ENCODE peak calls at places on chromosomes 3 and 15, in four cellular contexts. One of them, this sample, is unnamed.

GRCh38 chr15:61871926-61872522 is 188.2 kb downstream of the VPS13C start:
- DNase-seq in K562: peak
- DNase-seq in GM12878: no peak
- DNase-seq in HepG2: peak
- DNase-seq in this sample: peak

GRCh38 chr3:19662516-19662915 is 271.5 kb downstream of the EFHB start:
- DNase-seq in GM12878: no peak
- DNase-seq in K562: no peak
- DNase-seq in HepG2: no peak
- DNase-seq in this sample: no peak

GRCh38 chr3:186785517-186786018 is 2.2 kb downstream of the EIF4A2 start:
- DNase-seq in HepG2: no peak
- DNase-seq in GM12878: no peak
- DNase-seq in K562: no peak
- DNase-seq in this sample: no peak

GRCh38 chr3:132253262-132253878 is 63.8 kb upstream of the ACP3 start:
- DNase-seq in GM12878: no peak
- DNase-seq in HepG2: peak
- DNase-seq in K562: peak
- DNase-seq in this sample: peak

GRCh38 chr3:143078883-143079282 is 40.7 kb upstream of the CHST2 start:
- DNase-seq in HepG2: no peak
- DNase-seq in GM12878: no peak
- DNase-seq in K562: no peak
- DNase-seq in this sample: no peak

GRCh38 chr3:121627622-121628021 is 33.1 kb downstream of the HCLS1 start:
- DNase-seq in GM12878: no peak
- DNase-seq in K562: no peak
- DNase-seq in HepG2: no peak
- DNase-seq in this sample: no peak

GRCh38 chr3:195352895-195353488 is 82.0 kb upstream of the XXYLT1 start:
- DNase-seq in K562: peak
- DNase-seq in GM12878: no peak
- DNase-seq in HepG2: peak
- DNase-seq in this sample: no peak

GRCh38 chr3:115279939-115280338 is 132.9 kb upstream of the ZBTB20 start:
- DNase-seq in K562: no peak
- DNase-seq in GM12878: no peak
- DNase-seq in HepG2: no peak
- DNase-seq in this sample: no peak

GRCh38 chr3:119326976-119327375 is 32.8 kb downstream of the ARHGAP31 start:
- DNase-seq in HepG2: no peak
- DNase-seq in GM12878: no peak
- DNase-seq in K562: no peak
- DNase-seq in this sample: no peak

GRCh38 chr3:42080452-42080872 is 10.7 kb upstream of the TRAK1 start:
- DNase-seq in K562: no peak
- DNase-seq in HepG2: peak
- DNase-seq in GM12878: peak
- DNase-seq in this sample: no peak

GRCh38 chr3:117477214-117477755 is 767.7 kb downstream of the TUSC7 start:
- DNase-seq in HepG2: no peak
- DNase-seq in GM12878: no peak
- DNase-seq in K562: no peak
- DNase-seq in this sample: no peak

GRCh38 chr3:197408177-197408957 is 110.0 kb upstream of the DLG1 start:
- DNase-seq in GM12878: no peak
- DNase-seq in HepG2: peak
- DNase-seq in K562: no peak
- DNase-seq in this sample: peak

GRCh38 chr3:126197854-126198584 is 17.6 kb upstream of the ALDH1L1 start:
- DNase-seq in K562: peak
- DNase-seq in HepG2: peak
- DNase-seq in GM12878: no peak
- DNase-seq in this sample: peak

GRCh38 chr3:164231718-164232117 is 846.6 kb downstream of the SI start:
- DNase-seq in GM12878: no peak
- DNase-seq in HepG2: no peak
- DNase-seq in K562: no peak
- DNase-seq in this sample: no peak

GRCh38 chr3:158727499-158728377 is 4.5 kb downstream of the RARRES1 start:
- DNase-seq in HepG2: peak
- DNase-seq in K562: peak
- DNase-seq in GM12878: peak
- DNase-seq in this sample: peak

GRCh38 chr3:72960812-72961518 is 35.6 kb upstream of the PPP4R2 start:
- DNase-seq in HepG2: peak
- DNase-seq in K562: peak
- DNase-seq in GM12878: no peak
- DNase-seq in this sample: no peak

GRCh38 chr3:131972091-131972490 is 62.7 kb downstream of the CPNE4 start:
- DNase-seq in K562: no peak
- DNase-seq in HepG2: no peak
- DNase-seq in GM12878: no peak
- DNase-seq in this sample: no peak

GRCh38 chr3:152328841-152329240 is 60.1 kb downstream of the MBNL1 start:
- DNase-seq in K562: no peak
- DNase-seq in HepG2: peak
- DNase-seq in GM12878: no peak
- DNase-seq in this sample: no peak

GRCh38 chr3:184558726-184559125 is 2.9 kb upstream of the EPHB3 start:
- DNase-seq in HepG2: no peak
- DNase-seq in GM12878: no peak
- DNase-seq in K562: no peak
- DNase-seq in this sample: no peak

GRCh38 chr3:104088738-104089137 is 1278.0 kb upstream of the ALCAM start:
- DNase-seq in GM12878: no peak
- DNase-seq in HepG2: no peak
- DNase-seq in K562: no peak
- DNase-seq in this sample: no peak

GRCh38 chr3:30694668-30695067 is 88.3 kb downstream of the TGFBR2 start:
- DNase-seq in GM12878: no peak
- DNase-seq in HepG2: no peak
- DNase-seq in K562: no peak
- DNase-seq in this sample: no peak

GRCh38 chr15:74221399-74222230 is 14.5 kb upstream of the CCDC33 start:
- DNase-seq in HepG2: no peak
- DNase-seq in GM12878: no peak
- DNase-seq in K562: no peak
- DNase-seq in this sample: no peak

GRCh38 chr3:43349759-43350158 is 63.4 kb downstream of the SNRK start:
- DNase-seq in GM12878: no peak
- DNase-seq in K562: no peak
- DNase-seq in HepG2: no peak
- DNase-seq in this sample: peak

GRCh38 chr3:138833908-138834358 is 795 bp downstream of the PIK3CB start:
- DNase-seq in HepG2: no peak
- DNase-seq in K562: peak
- DNase-seq in GM12878: no peak
- DNase-seq in this sample: peak

GRCh38 chr15:61444585-61444984 is 215.5 kb upstream of the RORA start:
- DNase-seq in K562: no peak
- DNase-seq in GM12878: no peak
- DNase-seq in HepG2: no peak
- DNase-seq in this sample: no peak

GRCh38 chr3:161503271-161503670 is 6.7 kb downstream of the OTOL1 start:
- DNase-seq in K562: no peak
- DNase-seq in GM12878: no peak
- DNase-seq in HepG2: no peak
- DNase-seq in this sample: no peak

GRCh38 chr3:127012091-127012490 is 29.2 kb downstream of the PLXNA1 start:
- DNase-seq in K562: no peak
- DNase-seq in HepG2: no peak
- DNase-seq in GM12878: no peak
- DNase-seq in this sample: no peak

GRCh38 chr3:180359381-180360279 is 242.3 kb upstream of the TTC14 start:
- DNase-seq in HepG2: no peak
- DNase-seq in K562: no peak
- DNase-seq in GM12878: no peak
- DNase-seq in this sample: no peak

GRCh38 chr3:177574232-177574856 is 377.1 kb upstream of the TBL1XR1 start:
- DNase-seq in GM12878: no peak
- DNase-seq in HepG2: peak
- DNase-seq in K562: peak
- DNase-seq in this sample: no peak

GRCh38 chr3:127192576-127193232 is at the start of gene PRR23E:
- DNase-seq in GM12878: no peak
- DNase-seq in K562: no peak
- DNase-seq in HepG2: no peak
- DNase-seq in this sample: no peak

GRCh38 chr3:170614214-170614966 is 28.5 kb upstream of the SLC7A14 start:
- DNase-seq in HepG2: no peak
- DNase-seq in K562: no peak
- DNase-seq in GM12878: no peak
- DNase-seq in this sample: no peak

GRCh38 chr15:35000511-35000910 is 12.4 kb upstream of the ZNF770 start:
- DNase-seq in HepG2: no peak
- DNase-seq in GM12878: no peak
- DNase-seq in K562: peak
- DNase-seq in this sample: no peak

GRCh38 chr3:125055165-125055912 is 458 bp downstream of the HEG1 start:
- DNase-seq in K562: peak
- DNase-seq in HepG2: no peak
- DNase-seq in GM12878: no peak
- DNase-seq in this sample: peak

GRCh38 chr3:33645060-33645841 is 72.8 kb downstream of the CLASP2 start:
- DNase-seq in K562: no peak
- DNase-seq in HepG2: no peak
- DNase-seq in GM12878: no peak
- DNase-seq in this sample: peak

GRCh38 chr3:40313975-40314860 is 4.7 kb downstream of the EIF1B start:
- DNase-seq in GM12878: no peak
- DNase-seq in K562: peak
- DNase-seq in HepG2: peak
- DNase-seq in this sample: no peak

DNA sequence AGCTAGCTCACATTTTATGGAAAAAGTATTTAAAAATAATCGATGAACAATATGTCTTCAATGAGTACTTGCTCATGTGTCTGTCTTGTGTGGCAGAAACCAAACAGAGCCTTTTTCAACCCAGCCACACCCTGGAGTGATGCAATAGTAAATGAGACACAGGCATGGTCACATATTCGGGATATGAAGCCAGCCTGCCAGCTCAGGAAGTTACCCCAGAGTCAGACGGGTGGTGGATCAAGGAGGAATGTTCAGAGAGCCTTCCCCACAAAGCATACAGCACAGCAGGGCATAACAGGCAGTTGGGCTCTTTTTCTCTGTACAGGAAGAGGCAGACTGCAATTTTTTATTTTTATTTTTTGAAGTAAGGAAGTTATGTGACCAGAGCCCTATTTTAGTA is 27.3 kb downstream of the LARP6 start:
- DNase-seq in K562: no peak
- DNase-seq in HepG2: peak
- DNase-seq in GM12878: no peak
- DNase-seq in this sample: no peak
- TF ChIP-seq FOXM1 in K562: no peak
- TF ChIP-seq FOXM1 in HepG2: no peak
- TF ChIP-seq FOXM1 in GM12878: no peak
- TF ChIP-seq FOXM1 in this sample: no peak

GRCh38 chr15:77782691-77783090 is 150.0 kb upstream of the LINGO1 start:
- DNase-seq in HepG2: no peak
- DNase-seq in K562: no peak
- DNase-seq in GM12878: no peak
- DNase-seq in this sample: no peak

GRCh38 chr15:77786956-77787355 is 154.2 kb upstream of the LINGO1 start:
- DNase-seq in HepG2: no peak
- DNase-seq in GM12878: no peak
- DNase-seq in K562: no peak
- DNase-seq in this sample: no peak

GRCh38 chr15:77783636-77784035 is 150.9 kb upstream of the LINGO1 start:
- DNase-seq in HepG2: no peak
- DNase-seq in GM12878: no peak
- DNase-seq in K562: no peak
- DNase-seq in this sample: no peak

GRCh38 chr15:77786181-77786890 is 153.6 kb upstream of the LINGO1 start:
- DNase-seq in K562: no peak
- DNase-seq in HepG2: no peak
- DNase-seq in GM12878: no peak
- DNase-seq in this sample: no peak

DNA sequence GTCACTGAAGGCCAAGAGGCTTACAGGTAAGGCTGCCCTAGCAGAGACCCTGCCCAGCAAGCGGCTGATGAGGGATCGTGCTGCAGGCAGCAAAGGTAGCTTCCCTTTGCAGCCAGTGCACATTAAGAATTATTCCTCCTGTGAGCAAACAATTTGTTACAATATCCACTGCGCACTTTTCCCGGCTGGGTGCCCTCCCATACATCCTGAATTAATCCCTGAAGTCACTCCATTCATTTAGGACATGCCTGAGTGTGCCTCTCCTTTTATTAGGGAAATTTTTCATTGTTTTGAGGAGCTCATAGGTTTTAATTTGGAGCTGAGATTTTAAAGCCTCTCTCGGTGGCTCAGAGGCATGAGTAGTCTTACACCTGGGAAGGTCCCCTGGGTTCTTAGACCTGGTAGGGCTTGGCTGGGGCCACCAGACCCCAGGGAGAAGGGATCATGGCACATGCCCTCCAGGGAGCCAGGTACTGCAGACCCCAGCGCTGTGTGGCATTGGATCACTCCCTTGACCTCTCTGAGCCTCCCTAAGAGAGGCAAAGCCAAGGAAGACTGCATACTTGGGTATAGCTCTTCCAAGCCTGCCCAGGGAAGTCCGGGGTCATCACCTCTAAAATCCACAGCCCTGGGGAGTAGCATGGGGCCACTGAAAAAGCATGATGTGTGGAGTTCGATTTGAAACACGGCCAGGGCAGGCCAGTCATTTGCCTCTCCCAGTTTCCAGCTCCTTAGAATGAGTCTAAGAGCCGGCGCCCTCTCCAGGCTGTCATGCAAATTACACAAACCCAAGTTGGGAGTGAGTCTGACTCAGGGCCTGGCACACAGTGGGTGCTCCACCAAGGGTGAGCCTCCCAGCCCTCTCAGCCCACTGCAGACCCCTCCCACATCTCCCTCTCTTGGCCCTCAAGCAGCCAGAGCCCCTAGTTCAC is 151.9 kb upstream of the LINGO1 start:
- DNase-seq in K562: peak
- DNase-seq in GM12878: no peak
- DNase-seq in HepG2: peak
- DNase-seq in this sample: peak
- TF ChIP-seq CTCF in K562: peak
- TF ChIP-seq CTCF in GM12878: peak
- TF ChIP-seq CTCF in HepG2: peak
- TF ChIP-seq CTCF in this sample: peak

GRCh38 chr15:33284336-33284735 is 26.4 kb upstream of the RYR3 start:
- DNase-seq in K562: no peak
- DNase-seq in HepG2: no peak
- DNase-seq in GM12878: no peak
- DNase-seq in this sample: no peak
- TF ChIP-seq FOXM1 in K562: no peak
- TF ChIP-seq FOXM1 in HepG2: no peak
- TF ChIP-seq FOXM1 in GM12878: no peak
- TF ChIP-seq FOXM1 in this sample: no peak

GRCh38 chr3:190697502-190697830 is 165.0 kb downstream of the GMNC start:
- DNase-seq in K562: no peak
- DNase-seq in GM12878: no peak
- DNase-seq in HepG2: no peak
- DNase-seq in this sample: no peak
- TF ChIP-seq CTCF in K562: no peak
- TF ChIP-seq CTCF in GM12878: no peak
- TF ChIP-seq CTCF in HepG2: no peak
- TF ChIP-seq CTCF in this sample: no peak